ENCODE peak calls at places on chromosomes 1 and 21, in nine cellular contexts. M is C1 segment of cervical spinal cord; U is M059J; O is RCC 7860; H is LoVo; A is HFFc6; J is stimulated activated CD8-positive, alpha-beta memory T cell treated with anti-CD3 and anti-CD28 coated beads, Interleukin-4, amount 100 ng/mL, for 24 hours; D is activated T-cell treated with anti-CD3 and anti-CD28 coated beads, Interleukin-2, amount 50 U/mL, for 72 hours; K is lung. B is an unnamed sample.

GRCh38 chr1:29238601-29238964 is 2.3 kb downstream of the PTPRU start:
- DNase-seq in J (no peak), O (no peak), K (no peak), M (no peak), U (no peak), H (peak), A (no peak), D (no peak), B (no peak)

GRCh38 chr1:11825131-11825530 is 19.1 kb downstream of the CLCN6 start:
- DNase-seq in U (no peak), D (no peak), J (no peak), M (no peak), O (no peak), H (no peak), A (no peak), K (no peak), B (peak)

GRCh38 chr1:164647211-164647610 is 88.2 kb downstream of the PBX1 start:
- DNase-seq in O (no peak), D (no peak), J (no peak), M (no peak), H (peak), K (no peak), U (no peak), A (no peak), B (no peak)

GRCh38 chr1:76035053-76035452 is 39.5 kb upstream of the ST6GALNAC3 start:
- DNase-seq in K (no peak), J (no peak), D (no peak), A (no peak), M (no peak), H (no peak), U (no peak), O (no peak), B (no peak)

GRCh38 chr21:46128983-46129571 is 26.3 kb downstream of the FTCD start:
- DNase-seq in U (no peak), D (no peak), A (no peak), K (no peak), O (no peak), H (no peak), M (no peak), J (no peak), B (no peak)

GRCh38 chr1:109805486-109806180 is 41.9 kb upstream of the EPS8L3 start:
- DNase-seq in J (no peak), M (no peak), A (no peak), K (no peak), U (no peak), O (no peak), D (no peak), H (no peak), B (no peak)

GRCh38 chr1:109441105-109441504 is 14.9 kb upstream of the PSMA5 start:
- DNase-seq in J (no peak), D (no peak), M (no peak), A (peak), K (no peak), U (no peak), H (no peak), O (no peak), B (no peak)

GRCh38 chr21:46136739-46137349 is 18.5 kb downstream of the FTCD start:
- DNase-seq in J (no peak), H (no peak), K (no peak), A (no peak), D (no peak), O (no peak), M (no peak), U (no peak), B (no peak)

GRCh38 chr1:217911908-217912307 is 280.8 kb downstream of the SPATA17 start:
- DNase-seq in O (no peak), M (no peak), U (no peak), H (no peak), J (no peak), A (no peak), D (no peak), K (no peak), B (no peak)

B was measured in HT1080.